ENCODE peak calls at places on chromosomes 12 and 14, in five cellular contexts. Y is IMR-90, Z is body of pancreas, J is HCT116, A is stomach. S is an unnamed sample.

GRCh38 chr14:22383515-22384166 is 205.4 kb downstream of the DAD1 start:
- DNase-seq in Y (no peak), Z (no peak), J (no peak), A (peak), S (no peak)

GRCh38 chr12:124928095-124928911 is 13.9 kb upstream of the UBC start:
- DNase-seq in Y (peak), Z (peak), J (peak), A (peak), S (no peak)

GRCh38 chr12:89384050-89384749 is 31.9 kb upstream of the DUSP6 start:
- DNase-seq in Y (peak), Z (peak), J (no peak), A (peak), S (no peak)

GRCh38 chr12:123139926-123140674 is 10.8 kb downstream of the PITPNM2 start:
- DNase-seq in Y (peak), Z (no peak), J (no peak), A (no peak), S (no peak)

GRCh38 chr12:64893961-64894360 is 69.5 kb downstream of the TBC1D30 start:
- DNase-seq in Y (peak), Z (no peak), J (no peak), A (no peak), S (peak)

GRCh38 chr14:83309211-83309610 is 1775.6 kb upstream of the SEL1L start:
- DNase-seq in Y (no peak), Z (no peak), J (no peak), A (no peak), S (no peak)

GRCh38 chr12:55729592-55730446 is 1.0 kb upstream of the CD63 start:
- DNase-seq in Y (peak), Z (peak), J (peak), A (peak), S (peak)

GRCh38 chr12:38411426-38411825 is 94.9 kb downstream of the ALG10B start:
- DNase-seq in Y (no peak), Z (no peak), J (no peak), A (no peak), S (no peak)

GRCh38 chr14:34460841-34461240 is 1.2 kb downstream of the SPTSSA start:
- DNase-seq in Y (peak), Z (no peak), J (no peak), A (no peak), S (no peak)

GRCh38 chr12:132486576-132486975 is 3.4 kb upstream of the FBRSL1 start:
- DNase-seq in Y (no peak), Z (no peak), J (no peak), A (no peak), S (no peak)

GRCh38 chr12:95611676-95612309 is 60.5 kb upstream of the USP44 start:
- DNase-seq in Y (peak), Z (no peak), J (peak), A (no peak), S (no peak)

GRCh38 chr12:16165506-16165905 is 112.0 kb downstream of the SLC15A5 start:
- DNase-seq in Y (peak), Z (peak), J (peak), A (peak), S (no peak)

GRCh38 chr14:36655963-36656768 is 5.5 kb upstream of the PAX9 start:
- DNase-seq in Y (no peak), Z (peak), J (peak), A (no peak), S (no peak)

GRCh38 chr12:129049917-129050316 is 196.6 kb downstream of the GLT1D1 start:
- DNase-seq in Y (no peak), Z (no peak), J (no peak), A (no peak), S (no peak)

GRCh38 chr14:40096968-40097367 is 664.7 kb upstream of the FBXO33 start:
- DNase-seq in Y (no peak), Z (no peak), J (no peak), A (no peak), S (no peak)

GRCh38 chr12:123076604-123077297 is 74.1 kb downstream of the PITPNM2 start:
- DNase-seq in Y (no peak), Z (no peak), J (no peak), A (no peak), S (peak)

GRCh38 chr12:124109760-124110159 is 136.7 kb downstream of the ZNF664 start:
- DNase-seq in Y (peak), Z (no peak), J (peak), A (peak), S (peak)

GRCh38 chr12:130461868-130462557 is 124.3 kb downstream of the PIWIL1 start:
- DNase-seq in Y (no peak), Z (no peak), J (no peak), A (no peak), S (no peak)

GRCh38 chr14:64701660-64702059 is 2.6 kb upstream of the PLEKHG3 start:
- DNase-seq in Y (no peak), Z (no peak), J (no peak), A (no peak), S (no peak)

GRCh38 chr12:57511588-57512325 is 8.6 kb downstream of the DDIT3 start:
- DNase-seq in Y (no peak), Z (no peak), J (no peak), A (no peak), S (no peak)
- TF ChIP-seq POLR2A in Y (no peak), Z (no peak), J (no peak), A (no peak), S (no peak)

GRCh38 chr12:63843613-63844390 is 698 bp upstream of the SRGAP1 start:
- DNase-seq in Y (peak), Z (peak), J (peak), A (peak), S (peak)
- TF ChIP-seq POLR2A in Y (no peak), Z (peak), J (no peak), A (no peak), S (peak)

DNA sequence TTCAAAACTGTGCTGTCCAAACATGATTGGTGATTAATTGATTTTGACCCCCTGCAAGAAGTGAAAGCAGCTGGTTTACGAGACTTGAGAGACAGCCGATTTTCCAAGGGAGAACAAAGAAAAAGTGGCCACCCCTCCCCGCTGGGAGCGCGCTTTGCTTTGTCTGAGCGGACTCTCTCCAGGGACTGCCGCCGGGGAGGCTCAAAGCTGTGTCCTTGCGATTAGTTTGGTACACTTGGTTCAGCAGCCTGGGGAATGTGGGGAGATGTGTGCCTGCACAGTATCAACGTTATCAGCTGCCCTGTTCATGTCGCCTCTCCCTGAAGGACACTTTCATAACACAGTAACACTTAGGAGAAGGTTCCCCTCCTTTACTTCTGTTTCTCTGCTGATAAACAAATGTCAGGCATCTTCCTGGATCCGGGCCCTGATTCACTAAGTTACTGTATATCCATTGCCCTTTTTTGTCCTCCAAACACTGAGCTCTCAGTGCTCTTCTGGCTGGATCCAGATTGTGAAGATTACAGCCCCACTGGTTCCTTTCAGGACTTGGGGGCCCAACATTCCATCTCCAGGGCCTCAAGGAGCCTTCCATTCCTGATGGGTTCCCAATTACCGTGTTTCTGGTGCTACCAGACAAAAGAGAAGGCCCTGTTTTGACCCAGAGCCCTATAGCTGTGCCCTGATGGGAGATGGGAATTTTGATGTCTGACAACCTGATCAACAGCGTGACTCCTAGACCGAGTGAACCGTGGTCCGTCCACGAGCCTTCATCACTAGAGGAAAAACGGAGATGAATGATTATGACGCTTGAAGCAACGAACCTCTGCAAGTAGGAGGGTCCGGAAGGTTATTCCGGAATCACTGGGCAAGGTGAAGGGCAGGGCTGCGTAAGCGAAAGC is 31.7 kb upstream of the TUBA1C start:
- DNase-seq in Y (peak), Z (peak), J (no peak), A (peak), S (no peak)
- TF ChIP-seq POLR2A in Y (no peak), Z (no peak), J (no peak), A (no peak), S (no peak)

DNA sequence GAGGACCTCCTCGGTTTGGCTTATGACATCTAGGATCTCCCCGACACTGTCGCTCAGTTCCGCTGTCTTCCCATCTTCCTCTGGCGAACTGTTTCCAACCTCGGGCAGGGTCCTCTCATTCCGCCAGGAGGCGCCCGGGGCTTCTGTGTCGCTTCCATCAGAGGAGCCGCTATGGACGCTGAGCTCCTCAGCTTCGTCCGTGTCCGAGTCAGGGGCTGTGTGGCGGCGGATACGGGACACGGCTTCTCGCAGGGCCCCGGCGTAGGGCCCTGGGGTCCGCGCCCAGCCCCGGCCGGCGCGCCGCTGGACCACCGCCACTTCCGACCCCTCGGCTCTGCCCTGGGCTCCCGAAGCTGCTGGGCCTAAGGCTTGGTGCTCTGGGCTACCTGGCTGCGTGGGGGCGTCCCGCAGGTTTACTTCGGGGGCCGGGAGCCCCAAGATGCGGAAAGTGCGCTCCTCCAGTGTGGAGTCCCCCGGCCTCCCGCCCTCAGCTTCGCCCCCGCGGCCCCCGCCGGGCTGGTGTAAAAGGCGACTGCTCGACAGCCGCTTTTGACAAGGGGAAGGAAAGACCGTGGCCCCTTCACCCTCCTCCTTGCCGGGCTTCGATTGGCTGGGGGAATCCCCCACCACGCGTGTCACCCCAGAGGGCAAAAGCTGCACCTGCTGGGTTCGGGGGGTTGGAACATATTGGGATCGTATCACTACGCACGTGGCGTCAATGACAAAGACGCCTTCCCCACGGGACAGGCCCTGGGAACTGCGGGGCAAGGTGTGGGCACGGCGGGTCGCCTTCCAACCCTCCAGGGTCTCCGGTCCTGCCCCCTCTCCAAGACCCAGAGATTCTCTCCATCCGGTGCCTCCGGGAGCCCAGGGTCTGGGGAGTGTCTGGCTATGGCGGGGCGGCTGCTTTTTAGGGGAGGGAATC is 2.1 kb downstream of the DDN start:
- DNase-seq in Y (peak), Z (peak), J (no peak), A (peak), S (no peak)
- TF ChIP-seq POLR2A in Y (no peak), Z (no peak), J (no peak), A (no peak), S (no peak)

DNA sequence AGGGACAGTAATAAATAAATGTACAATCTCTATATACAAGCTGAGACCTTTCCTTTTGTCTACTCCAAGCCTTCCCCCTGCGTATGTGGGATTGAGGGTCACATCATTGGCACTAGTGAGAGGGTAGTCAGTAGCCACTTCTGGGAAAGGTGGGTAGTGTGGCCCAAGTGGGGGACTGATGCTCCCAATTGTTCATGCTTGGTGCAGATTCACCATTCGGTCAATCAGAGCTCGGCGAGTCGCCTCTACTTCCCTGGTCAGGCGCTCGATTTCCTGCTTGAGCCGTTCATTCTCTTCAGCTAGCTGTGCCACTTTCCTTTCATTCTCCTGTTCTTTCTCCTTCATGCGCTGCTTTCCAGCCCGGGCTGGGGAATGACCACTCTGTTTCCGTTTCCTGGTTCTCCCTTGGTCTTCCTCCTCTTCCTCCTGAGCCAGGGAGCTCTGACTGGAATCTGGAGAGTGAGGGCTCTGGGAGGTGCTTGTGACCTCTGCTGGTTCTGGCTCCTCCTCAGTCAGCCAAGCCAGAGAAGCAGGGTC is 3.6 kb downstream of the DDIT3 start:
- DNase-seq in Y (no peak), Z (no peak), J (no peak), A (no peak), S (no peak)
- TF ChIP-seq POLR2A in Y (no peak), Z (no peak), J (no peak), A (no peak), S (no peak)

GRCh38 chr12:12812163-12812562 is 983 bp upstream of the DDX47 start:
- DNase-seq in Y (no peak), Z (no peak), J (no peak), A (no peak), S (no peak)

GRCh38 chr12:12810507-12811143 is 2.5 kb upstream of the DDX47 start:
- DNase-seq in Y (no peak), Z (peak), J (no peak), A (no peak), S (no peak)

GRCh38 chr12:12811343-12811742 is 1.8 kb upstream of the DDX47 start:
- DNase-seq in Y (no peak), Z (no peak), J (no peak), A (no peak), S (no peak)

GRCh38 chr12:12812605-12813119 is 484 bp upstream of the DDX47 start:
- DNase-seq in Y (no peak), Z (no peak), J (no peak), A (no peak), S (no peak)

GRCh38 chr12:12813120-12814101 is at the start of gene DDX47:
- DNase-seq in Y (peak), Z (peak), J (peak), A (peak), S (peak)
- TF ChIP-seq POLR2A in Y (peak), Z (peak), J (peak), A (no peak), S (peak)

GRCh38 chr12:25249951-25250738 is 584 bp downstream of the KRAS start:
- DNase-seq in Y (peak), Z (peak), J (no peak), A (peak), S (peak)
- TF ChIP-seq POLR2A in Y (no peak), Z (no peak), J (no peak), A (no peak), S (no peak)

GRCh38 chr12:108560752-108561719 is at the start of gene SART3:
- DNase-seq in Y (peak), Z (peak), J (peak), A (peak), S (peak)
- TF ChIP-seq POLR2A in Y (peak), Z (peak), J (peak), A (no peak), S (peak)

GRCh38 chr12:10101042-10101579 is 2.3 kb upstream of the CLEC1A start:
- DNase-seq in Y (peak), Z (no peak), J (no peak), A (no peak), S (peak)

GRCh38 chr12:10098762-10099161 is at the start of gene CLEC1A:
- DNase-seq in Y (no peak), Z (no peak), J (no peak), A (no peak), S (no peak)

GRCh38 chr12:10097521-10097920 is 1.3 kb downstream of the CLEC1A start:
- DNase-seq in Y (no peak), Z (no peak), J (no peak), A (no peak), S (no peak)

GRCh38 chr12:10101648-10102220 is 2.9 kb upstream of the CLEC1A start:
- DNase-seq in Y (no peak), Z (no peak), J (no peak), A (no peak), S (no peak)

DNA sequence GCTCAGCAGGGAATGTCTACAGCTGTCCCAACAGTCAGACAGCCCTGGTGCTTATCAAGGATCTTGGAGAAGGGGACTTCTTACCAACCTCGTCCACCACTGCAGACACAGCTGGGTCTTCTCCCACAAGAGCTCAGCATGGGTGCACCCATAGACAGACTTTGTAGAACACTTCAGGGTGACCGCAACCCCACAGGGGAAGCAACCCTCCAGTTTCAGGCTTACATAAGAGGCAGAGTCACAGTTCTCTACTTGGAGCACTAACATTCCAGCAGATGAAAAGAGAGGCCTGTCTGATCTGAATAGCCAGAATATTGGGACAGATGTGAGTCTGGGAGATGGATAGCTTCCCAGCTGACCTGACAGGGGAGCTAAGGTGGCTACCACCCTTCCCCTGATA is 3.5 kb upstream of the CLEC1A start:
- DNase-seq in Y (no peak), Z (no peak), J (no peak), A (no peak), S (no peak)
- TF ChIP-seq POLR2A in Y (no peak), Z (no peak), J (no peak), A (no peak), S (no peak)

GRCh38 chr14:100081997-100082625 is 16.9 kb downstream of the EVL start:
- DNase-seq in Y (no peak), Z (no peak), J (no peak), A (no peak), S (no peak)
- TF ChIP-seq POLR2A in Y (no peak), Z (no peak), J (no peak), A (no peak), S (no peak)

S was measured in H54.